ENCODE peak calls at places on chromosomes 4 and X, in five cellular contexts. Y is psoas muscle, A is A549, G is astrocyte, Z is heart right ventricle. N is an unnamed sample.

GRCh38 chr4:168765726-168766125 is 244.3 kb downstream of the CBR4 start:
- DNase-seq in Y (no peak), G (peak; percentile 95), A (no peak), Z (peak; percentile 31), N (no peak)

GRCh38 chr4:145580906-145581305 is 38.3 kb upstream of the MMAA start:
- DNase-seq in G (peak; percentile 56), A (no peak), Y (no peak), Z (no peak), N (no peak)

GRCh38 chr4:56861365-56861764 is 39.9 kb upstream of the SPINK2 start:
- DNase-seq in Z (no peak), G (peak; percentile 19), Y (no peak), A (no peak), N (no peak)

GRCh38 chrX:73765776-73766465 is 202.9 kb downstream of the CHIC1 start:
- DNase-seq in A (no peak), Z (no peak), Y (no peak), G (no peak), N (no peak)

GRCh38 chrX:123884809-123885408 is 25.1 kb downstream of the XIAP start:
- DNase-seq in Y (no peak), Z (no peak), A (peak; percentile 36), G (peak; percentile 12), N (peak; percentile 25)

GRCh38 chr4:16240300-16240699 is 14.0 kb upstream of the TAPT1 start:
- DNase-seq in G (no peak), Z (no peak), A (no peak), Y (no peak), N (no peak)

GRCh38 chr4:173025131-173025530 is 143.5 kb upstream of the GALNT7 start:
- DNase-seq in Y (no peak), G (peak; percentile 62), Z (no peak), A (peak; percentile 35), N (no peak)

GRCh38 chrX:118569676-118570075 is 74.1 kb downstream of the DOCK11 start:
- DNase-seq in Z (no peak), G (peak; percentile 54), Y (no peak), A (no peak), N (no peak)

GRCh38 chr4:56129431-56129861 is 180.7 kb downstream of the CEP135 start:
- DNase-seq in G (peak; percentile 31), Y (no peak), Z (no peak), A (peak; percentile 0), N (no peak)

GRCh38 chr4:3523146-3523627 is 9.0 kb downstream of the LRPAP1 start:
- DNase-seq in A (no peak), G (no peak), Y (peak; percentile 50), Z (no peak), N (no peak)

GRCh38 chr4:2934077-2934812 is 29.0 kb downstream of the NOP14 start:
- DNase-seq in A (peak; percentile 34), Z (peak; percentile 67), G (peak; percentile 18), Y (peak; percentile 87), N (peak; percentile 55)

GRCh38 chr4:139872274-139872673 is 206.7 kb downstream of the MGST2 start:
- DNase-seq in Z (no peak), G (peak; percentile 97), A (no peak), Y (no peak), N (no peak)

GRCh38 chr4:8838296-8838695 is 33.3 kb downstream of the HMX1 start:
- DNase-seq in G (no peak), Z (no peak), A (no peak), Y (no peak), N (no peak)

GRCh38 chr4:77021614-77022089 is 54.1 kb downstream of the CCNI start:
- DNase-seq in Y (no peak), Z (no peak), A (no peak), G (peak; percentile 94), N (no peak)

GRCh38 chr4:153530284-153530995 is 64.3 kb downstream of the TMEM131L start:
- DNase-seq in Z (no peak), G (no peak), A (no peak), Y (no peak), N (no peak)

GRCh38 chr4:168575473-168575872 is 78.6 kb downstream of the PALLD start:
- DNase-seq in Z (no peak), Y (no peak), A (no peak), G (no peak), N (no peak)

GRCh38 chrX:74426071-74426470 is 4.8 kb downstream of the SLC16A2 start:
- DNase-seq in A (no peak), G (no peak), Z (no peak), Y (no peak), N (no peak)

GRCh38 chr4:122960298-122960985 is 38.0 kb upstream of the NUDT6 start:
- DNase-seq in A (no peak), Z (no peak), Y (no peak), G (no peak), N (no peak)

GRCh38 chr4:119039779-119040178 is 95.9 kb upstream of the MYOZ2 start:
- DNase-seq in G (no peak), A (no peak), Z (no peak), Y (peak; percentile 62), N (no peak)

GRCh38 chr4:37475087-37475486 is 211.1 kb downstream of the RELL1 start:
- DNase-seq in Y (no peak), Z (no peak), G (no peak), A (no peak), N (no peak)

GRCh38 chrX:136214551-136214950 is 36.6 kb downstream of the MAP7D3 start:
- DNase-seq in G (peak; percentile 83), Y (no peak), A (no peak), Z (no peak), N (no peak)

DNA sequence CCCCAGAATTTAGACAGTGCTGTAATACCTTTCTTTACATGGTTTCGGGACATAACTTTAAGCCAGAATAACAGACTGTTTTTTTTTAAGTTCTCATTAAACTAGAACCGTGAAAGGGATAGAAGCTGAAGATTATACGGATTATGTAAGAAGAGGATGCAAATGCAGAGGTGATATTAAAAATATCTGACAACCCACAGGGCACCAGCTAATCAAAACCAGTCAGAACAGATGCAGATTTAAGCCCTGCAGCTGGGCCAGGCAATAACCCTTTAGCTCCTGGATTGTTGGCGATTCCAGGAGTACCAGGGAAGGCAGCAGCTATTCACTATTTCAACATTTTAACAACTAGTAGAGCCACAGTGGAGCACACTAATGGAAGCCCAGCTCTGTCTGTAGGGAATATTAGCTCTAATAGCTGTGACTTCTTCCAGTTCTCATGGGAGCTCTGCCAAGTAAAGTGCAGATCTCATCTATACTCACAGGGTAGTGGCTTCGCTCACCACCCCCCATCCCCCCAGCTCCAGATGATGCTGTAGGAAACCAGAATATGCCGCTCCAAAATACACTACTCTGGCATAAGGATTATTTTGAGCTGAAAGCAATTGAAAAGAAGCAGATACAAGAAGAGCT is 13.9 kb downstream of the SCD5 start:
- DNase-seq in Y (no peak), G (peak; percentile 53), Z (no peak), A (no peak), N (no peak)
- H3K4me3 ChIP-seq in Y (no peak overlapping the region), G (peak overlapping the region; percentile 40), Z (no peak overlapping the region), A (peak overlapping the region; percentile 12), N (no peak overlapping the region)

GRCh38 chrX:112677167-112677566 is 2.6 kb downstream of the LHFPL1 start:
- DNase-seq in Y (no peak), G (peak; percentile 14), Z (no peak), A (no peak), N (no peak)

GRCh38 chrX:112672788-112673560 is 6.8 kb downstream of the LHFPL1 start:
- DNase-seq in A (no peak), Z (no peak), Y (no peak), G (no peak), N (no peak)

DNA sequence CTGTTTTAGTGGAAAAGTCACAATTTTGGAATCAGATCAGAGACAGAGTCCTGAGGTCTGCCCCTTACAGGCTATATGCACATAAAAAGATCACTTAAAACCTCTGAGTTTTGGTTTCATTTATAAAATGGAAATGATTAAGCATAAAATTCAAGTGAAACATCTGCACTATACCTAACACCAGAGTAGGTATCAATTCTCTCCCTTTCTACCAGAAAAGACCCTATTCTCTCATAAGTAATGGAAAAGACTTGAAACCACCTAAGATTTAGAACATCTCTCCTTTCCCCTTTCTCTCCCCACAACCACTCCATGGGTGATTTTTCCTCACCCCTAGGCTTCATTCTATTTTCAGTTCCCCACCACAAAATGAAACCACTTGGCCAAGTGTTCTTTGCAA is 907 bp downstream of the LHFPL1 start:
- DNase-seq in G (no peak), Z (no peak), A (no peak), Y (no peak), N (no peak)
- H3K27ac ChIP-seq in G (no peak overlapping the region), Z (no peak overlapping the region), A (no peak overlapping the region), Y (no peak overlapping the region), N (peak overlapping the region; percentile 47)

GRCh38 chr4:75821216-75821615 is 81.0 kb downstream of the PPEF2 start:
- DNase-seq in Y (no peak), G (no peak), A (no peak), Z (no peak), N (no peak)

GRCh38 chr4:75820676-75821075 is 81.6 kb downstream of the PPEF2 start:
- DNase-seq in A (no peak), Y (no peak), Z (no peak), G (no peak), N (no peak)

GRCh38 chr4:75820197-75820596 is 82.1 kb downstream of the PPEF2 start:
- DNase-seq in Y (no peak), A (no peak), Z (no peak), G (no peak), N (no peak)

GRCh38 chr4:75821966-75822365 is 80.3 kb downstream of the PPEF2 start:
- DNase-seq in Y (no peak), G (peak; percentile 58), Z (no peak), A (no peak), N (no peak)

DNA sequence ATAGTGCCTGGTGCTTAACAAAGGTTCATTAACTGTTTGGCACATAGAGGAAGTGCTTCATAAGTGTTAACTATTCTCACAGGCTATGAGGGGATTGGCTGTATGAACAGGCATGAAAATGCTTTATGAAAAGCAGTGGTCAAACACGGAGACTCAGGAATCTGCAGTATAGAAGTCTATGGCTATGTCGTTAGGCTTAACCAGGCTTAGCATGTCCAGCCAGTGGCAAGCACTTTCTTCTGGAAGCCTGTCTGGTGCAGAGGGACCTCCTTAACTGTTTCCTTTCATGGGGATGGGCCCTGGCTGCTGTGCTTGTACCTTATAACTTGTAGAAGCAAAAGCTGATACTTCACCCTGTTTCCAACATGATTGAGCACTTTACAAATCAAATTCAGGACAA is 78.4 kb downstream of the PPEF2 start:
- DNase-seq in Z (no peak), A (no peak), Y (no peak), G (no peak), N (no peak)
- H3K4me3 ChIP-seq in Z (no peak overlapping the region), A (no peak overlapping the region), Y (no peak overlapping the region), G (no peak overlapping the region), N (no peak overlapping the region)

GRCh38 chrX:154370300-154370881 is 4.0 kb downstream of the FLNA start:
- DNase-seq in A (no peak), G (no peak), Y (peak; percentile 61), Z (peak; percentile 48), N (no peak)

GRCh38 chrX:154367474-154368308 is 6.7 kb downstream of the FLNA start:
- DNase-seq in Y (no peak), G (no peak), Z (peak; percentile 24), A (no peak), N (no peak)

GRCh38 chrX:154369453-154370299 is 4.8 kb downstream of the FLNA start:
- DNase-seq in G (peak; percentile 93), A (peak; percentile 55), Y (peak; percentile 81), Z (peak; percentile 77), N (peak; percentile 62)

GRCh38 chrX:154366666-154367055 is 7.8 kb downstream of the FLNA start:
- DNase-seq in Z (peak; percentile 58), G (no peak), Y (peak; percentile 64), A (no peak), N (no peak)

GRCh38 chrX:154368630-154369452 is 5.6 kb downstream of the FLNA start:
- DNase-seq in G (peak; percentile 81), Y (peak; percentile 83), A (peak; percentile 68), Z (peak; percentile 71), N (peak; percentile 93)
- H3K27ac ChIP-seq in G (peak overlapping the region; percentile 97), Y (peak overlapping the region; percentile 71), A (peak overlapping the region; percentile 98), Z (peak overlapping the region; percentile 85), N (peak overlapping the region; percentile 95)

GRCh38 chr4:93827272-93827947 is 1.1 kb upstream of the ATOH1 start:
- DNase-seq in Y (no peak), Z (no peak), G (no peak), A (no peak), N (no peak)
- H3K4me3 ChIP-seq in Y (peak overlapping the region; percentile 48), Z (no peak overlapping the region), G (no peak overlapping the region), A (no peak overlapping the region), N (no peak overlapping the region)

N was measured in CD8-positive, alpha-beta T cell.